ENCODE peak calls at places on chromosomes 3 and 15, in ten cellular contexts. T, C, M, B, I, R, G, D, S and W are unnamed samples.
A peak's percentile ranks its signal among the peaks of the same experiment; 100 is the strongest.

GRCh38 chr3:55128201-55128870 is 200.5 kb upstream of the LRTM1 start:
- DNase-seq in T (no peak), C (peak; percentile 63), M (no peak), B (peak; percentile 51), I (no peak), R (peak; percentile 55), G (no peak), D (no peak), S (no peak), W (peak; percentile 81)

GRCh38 chr3:183818706-183819624 is 6.4 kb downstream of the MAP6D1 start:
- DNase-seq in T (no peak), C (no peak), M (peak; percentile 55), B (no peak), I (peak; percentile 85), R (no peak), G (no peak), D (peak; percentile 74), S (no peak), W (no peak)

GRCh38 chr15:41917767-41918430 is 24.0 kb upstream of the SPTBN5 start:
- DNase-seq in T (no peak), C (peak; percentile 79), M (no peak), B (no peak), I (no peak), R (peak; percentile 79), G (peak; percentile 79), D (no peak), S (no peak), W (no peak)

GRCh38 chr3:49269443-49269842 is 7.6 kb downstream of the C3orf62 start:
- DNase-seq in T (no peak), C (no peak), M (no peak), B (no peak), I (no peak), R (no peak), G (no peak), D (no peak), S (no peak), W (no peak)

GRCh38 chr3:4247391-4247790 is 55.8 kb upstream of the SETMAR start:
- DNase-seq in T (no peak), C (no peak), M (no peak), B (no peak), I (no peak), R (no peak), G (no peak), D (no peak), S (no peak), W (no peak)

GRCh38 chr3:86029590-86029989 is 961.4 kb downstream of the VGLL3 start:
- DNase-seq in T (no peak), C (no peak), M (no peak), B (no peak), I (no peak), R (peak; percentile 3), G (no peak), D (no peak), S (no peak), W (no peak)

GRCh38 chr15:75663931-75664421 is 16.3 kb downstream of the SNX33 start:
- DNase-seq in T (no peak), C (no peak), M (no peak), B (no peak), I (no peak), R (no peak), G (no peak), D (no peak), S (no peak), W (no peak)

GRCh38 chr15:96053039-96054021 is 277.2 kb upstream of the NR2F2 start:
- DNase-seq in T (peak; percentile 22), C (no peak), M (peak; percentile 56), B (no peak), I (no peak), R (no peak), G (peak; percentile 47), D (no peak), S (no peak), W (no peak)

GRCh38 chr3:11381563-11381962 is 109.4 kb downstream of the ATG7 start:
- DNase-seq in T (no peak), C (no peak), M (no peak), B (no peak), I (no peak), R (peak; percentile 62), G (no peak), D (no peak), S (no peak), W (no peak)

GRCh38 chr3:188060436-188060835 is 93.5 kb upstream of the LPP start:
- DNase-seq in T (no peak), C (no peak), M (no peak), B (no peak), I (no peak), R (no peak), G (no peak), D (no peak), S (no peak), W (no peak)

GRCh38 chr15:69293741-69294615 is 4.7 kb upstream of the PAQR5 start:
- DNase-seq in T (no peak), C (no peak), M (no peak), B (no peak), I (no peak), R (no peak), G (no peak), D (no peak), S (no peak), W (no peak)

GRCh38 chr3:191882289-191882688 is 421.3 kb downstream of the PYDC2 start:
- DNase-seq in T (no peak), C (peak; percentile 80), M (peak; percentile 24), B (peak; percentile 0), I (no peak), R (peak; percentile 16), G (no peak), D (no peak), S (no peak), W (no peak)

GRCh38 chr3:52522651-52523251 is 10.9 kb downstream of the NT5DC2 start:
- DNase-seq in T (no peak), C (no peak), M (peak; percentile 57), B (no peak), I (no peak), R (no peak), G (no peak), D (no peak), S (no peak), W (no peak)

GRCh38 chr15:98614681-98615080 is 33.7 kb upstream of the IGF1R start:
- DNase-seq in T (no peak), C (no peak), M (no peak), B (no peak), I (no peak), R (no peak), G (no peak), D (no peak), S (no peak), W (no peak)

GRCh38 chr15:68337826-68338225 is 60.3 kb downstream of the FEM1B start:
- DNase-seq in T (no peak), C (peak; percentile 41), M (no peak), B (no peak), I (no peak), R (no peak), G (no peak), D (no peak), S (no peak), W (no peak)

GRCh38 chr3:32556332-32556731 is 14.3 kb downstream of the DYNC1LI1 start:
- DNase-seq in T (no peak), C (no peak), M (no peak), B (no peak), I (no peak), R (no peak), G (no peak), D (no peak), S (no peak), W (no peak)

GRCh38 chr3:138862531-138862923 is 27.8 kb upstream of the PIK3CB start:
- DNase-seq in T (peak; percentile 12), C (no peak), M (peak; percentile 50), B (no peak), I (peak; percentile 62), R (no peak), G (peak; percentile 33), D (no peak), S (no peak), W (no peak)

GRCh38 chr3:9809615-9810356 is at the start of gene TTLL3:
- DNase-seq in T (peak; percentile 61), C (peak; percentile 69), M (peak; percentile 92), B (no peak), I (peak; percentile 63), R (peak; percentile 60), G (peak; percentile 69), D (peak; percentile 32), S (peak; percentile 57), W (no peak)

GRCh38 chr15:68203956-68204355 is 1.2 kb downstream of the CALML4 start:
- DNase-seq in T (no peak), C (no peak), M (no peak), B (no peak), I (no peak), R (no peak), G (no peak), D (no peak), S (no peak), W (no peak)

GRCh38 chr3:172580680-172581079 is 57.5 kb upstream of the TNFSF10 start:
- DNase-seq in T (no peak), C (no peak), M (no peak), B (no peak), I (no peak), R (no peak), G (no peak), D (no peak), S (no peak), W (no peak)

GRCh38 chr3:101780661-101781060 is 1.6 kb downstream of the NXPE3 start:
- DNase-seq in T (no peak), C (peak; percentile 86), M (peak; percentile 37), B (peak; percentile 69), I (no peak), R (peak; percentile 87), G (no peak), D (no peak), S (no peak), W (peak; percentile 31)

GRCh38 chr3:147816770-147817169 is 407.6 kb downstream of the ZIC1 start:
- DNase-seq in T (no peak), C (peak; percentile 31), M (no peak), B (peak; percentile 41), I (no peak), R (no peak), G (peak; percentile 71), D (no peak), S (no peak), W (no peak)

GRCh38 chr15:75321711-75322110 is 14.2 kb upstream of the COMMD4 start:
- DNase-seq in T (no peak), C (no peak), M (no peak), B (no peak), I (no peak), R (no peak), G (no peak), D (no peak), S (no peak), W (no peak)

GRCh38 chr3:161508852-161509477 is 12.4 kb downstream of the OTOL1 start:
- DNase-seq in T (no peak), C (peak; percentile 20), M (no peak), B (no peak), I (no peak), R (peak; percentile 1), G (no peak), D (no peak), S (no peak), W (peak; percentile 3)

GRCh38 chr3:194995922-194996321 is 275.0 kb downstream of the XXYLT1 start:
- DNase-seq in T (no peak), C (no peak), M (no peak), B (no peak), I (no peak), R (no peak), G (no peak), D (no peak), S (no peak), W (no peak)

GRCh38 chr3:49727154-49727923 is 3.6 kb upstream of the GMPPB start:
- DNase-seq in T (no peak), C (no peak), M (no peak), B (no peak), I (no peak), R (no peak), G (no peak), D (no peak), S (no peak), W (no peak)

GRCh38 chr15:25391971-25392733 is 46.7 kb downstream of the UBE3A start:
- DNase-seq in T (no peak), C (peak; percentile 84), M (no peak), B (peak; percentile 75), I (no peak), R (peak; percentile 83), G (no peak), D (no peak), S (no peak), W (no peak)